ENCODE peak calls at places on chromosomes 5 and 9, in five cellular contexts. One of them, this sample, is unnamed.

GRCh38 chr5:127508644-127509373 is 8.6 kb upstream of the PRRC1 start:
- DNase-seq in mesendoderm: no peak
- DNase-seq in fibroblast of lung: no peak
- DNase-seq in BJ: no peak
- DNase-seq in OCI-LY7: no peak
- DNase-seq in this sample: no peak

GRCh38 chr5:155154973-155155372 is 141.4 kb downstream of the KIF4B start:
- DNase-seq in mesendoderm: no peak
- DNase-seq in fibroblast of lung: no peak
- DNase-seq in BJ: no peak
- DNase-seq in OCI-LY7: no peak
- DNase-seq in this sample: no peak

GRCh38 chr9:88059469-88059868 is 78.8 kb downstream of the SPATA31C2 start:
- DNase-seq in mesendoderm: no peak
- DNase-seq in fibroblast of lung: no peak
- DNase-seq in BJ: no peak
- DNase-seq in OCI-LY7: no peak
- DNase-seq in this sample: no peak

GRCh38 chr9:131096490-131097258 is at the start of gene AIF1L:
- DNase-seq in mesendoderm: peak; percentile 93
- DNase-seq in fibroblast of lung: no peak
- DNase-seq in BJ: no peak
- DNase-seq in OCI-LY7: no peak
- DNase-seq in this sample: no peak

GRCh38 chr5:130885718-130886117 is 279.3 kb downstream of the HINT1 start:
- DNase-seq in mesendoderm: no peak
- DNase-seq in fibroblast of lung: no peak
- DNase-seq in BJ: no peak
- DNase-seq in OCI-LY7: no peak
- DNase-seq in this sample: no peak

GRCh38 chr9:91164724-91165520 is 196.8 kb downstream of the AUH start:
- DNase-seq in mesendoderm: peak; percentile 47
- DNase-seq in fibroblast of lung: peak; percentile 100
- DNase-seq in BJ: peak; percentile 89
- DNase-seq in OCI-LY7: no peak
- DNase-seq in this sample: no peak

GRCh38 chr9:109500421-109500974 is 2.4 kb upstream of the PTPN3 start:
- DNase-seq in mesendoderm: no peak
- DNase-seq in fibroblast of lung: no peak
- DNase-seq in BJ: no peak
- DNase-seq in OCI-LY7: no peak
- DNase-seq in this sample: no peak

GRCh38 chr5:33685873-33686550 is 205.8 kb downstream of the ADAMTS12 start:
- DNase-seq in mesendoderm: peak; percentile 71
- DNase-seq in fibroblast of lung: no peak
- DNase-seq in BJ: no peak
- DNase-seq in OCI-LY7: no peak
- DNase-seq in this sample: no peak

GRCh38 chr9:120336021-120336752 is 243.8 kb downstream of the CDK5RAP2 start:
- DNase-seq in mesendoderm: no peak
- DNase-seq in fibroblast of lung: no peak
- DNase-seq in BJ: no peak
- DNase-seq in OCI-LY7: no peak
- DNase-seq in this sample: no peak

GRCh38 chr9:135008416-135008815 is 79.1 kb upstream of the OLFM1 start:
- DNase-seq in mesendoderm: no peak
- DNase-seq in fibroblast of lung: no peak
- DNase-seq in BJ: no peak
- DNase-seq in OCI-LY7: no peak
- DNase-seq in this sample: no peak

GRCh38 chr5:172089298-172090117 is 83.1 kb upstream of the FBXW11 start:
- DNase-seq in mesendoderm: no peak
- DNase-seq in fibroblast of lung: no peak
- DNase-seq in BJ: no peak
- DNase-seq in OCI-LY7: no peak
- DNase-seq in this sample: no peak

GRCh38 chr9:101448680-101449070 is 13.1 kb upstream of the ALDOB start:
- DNase-seq in mesendoderm: no peak
- DNase-seq in fibroblast of lung: no peak
- DNase-seq in BJ: no peak
- DNase-seq in OCI-LY7: no peak
- DNase-seq in this sample: no peak

GRCh38 chr9:128909859-128910258 is 10.9 kb upstream of the PHYHD1 start:
- DNase-seq in mesendoderm: no peak
- DNase-seq in fibroblast of lung: no peak
- DNase-seq in BJ: no peak
- DNase-seq in OCI-LY7: no peak
- DNase-seq in this sample: no peak

GRCh38 chr5:174271316-174271715 is 225.8 kb downstream of the NSG2 start:
- DNase-seq in mesendoderm: no peak
- DNase-seq in fibroblast of lung: no peak
- DNase-seq in BJ: no peak
- DNase-seq in OCI-LY7: no peak
- DNase-seq in this sample: no peak

GRCh38 chr9:86434039-86434726 is 80.0 kb upstream of the TUT7 start:
- DNase-seq in mesendoderm: peak; percentile 69
- DNase-seq in fibroblast of lung: peak; percentile 88
- DNase-seq in BJ: no peak
- DNase-seq in OCI-LY7: peak; percentile 48
- DNase-seq in this sample: no peak

GRCh38 chr5:38921174-38921573 is 75.4 kb downstream of the OSMR start:
- DNase-seq in mesendoderm: peak; percentile 54
- DNase-seq in fibroblast of lung: no peak
- DNase-seq in BJ: no peak
- DNase-seq in OCI-LY7: no peak
- DNase-seq in this sample: no peak

GRCh38 chr9:75889577-75889976 is 896 bp upstream of the PCSK5 start:
- DNase-seq in mesendoderm: no peak
- DNase-seq in fibroblast of lung: no peak
- DNase-seq in BJ: no peak
- DNase-seq in OCI-LY7: no peak
- DNase-seq in this sample: no peak

GRCh38 chr5:59040007-59040803 is 457.3 kb downstream of the RAB3C start:
- DNase-seq in mesendoderm: peak; percentile 10
- DNase-seq in fibroblast of lung: no peak
- DNase-seq in BJ: no peak
- DNase-seq in OCI-LY7: no peak
- DNase-seq in this sample: no peak

GRCh38 chr5:396715-397032 is 46.3 kb upstream of the EXOC3 start:
- DNase-seq in mesendoderm: no peak
- DNase-seq in fibroblast of lung: no peak
- DNase-seq in BJ: no peak
- DNase-seq in OCI-LY7: no peak
- DNase-seq in this sample: no peak

GRCh38 chr9:110370316-110370715 is 32.7 kb upstream of the TXNDC8 start:
- DNase-seq in mesendoderm: no peak
- DNase-seq in fibroblast of lung: peak; percentile 66
- DNase-seq in BJ: no peak
- DNase-seq in OCI-LY7: no peak
- DNase-seq in this sample: no peak

GRCh38 chr5:99141534-99142135 is 212.8 kb upstream of the CHD1 start:
- DNase-seq in mesendoderm: peak; percentile 31
- DNase-seq in fibroblast of lung: peak; percentile 4
- DNase-seq in BJ: no peak
- DNase-seq in OCI-LY7: no peak
- DNase-seq in this sample: no peak

GRCh38 chr9:136484153-136485048 is 1.6 kb upstream of the SEC16A start:
- DNase-seq in mesendoderm: no peak
- DNase-seq in fibroblast of lung: no peak
- DNase-seq in BJ: no peak
- DNase-seq in OCI-LY7: no peak
- DNase-seq in this sample: peak; percentile 31

GRCh38 chr9:114212841-114213240 is 57.5 kb downstream of the COL27A1 start:
- DNase-seq in mesendoderm: no peak
- DNase-seq in fibroblast of lung: no peak
- DNase-seq in BJ: no peak
- DNase-seq in OCI-LY7: no peak
- DNase-seq in this sample: no peak

GRCh38 chr5:127536687-127537086 is 19.2 kb downstream of the PRRC1 start:
- DNase-seq in mesendoderm: peak; percentile 14
- DNase-seq in fibroblast of lung: no peak
- DNase-seq in BJ: no peak
- DNase-seq in OCI-LY7: peak; percentile 11
- DNase-seq in this sample: no peak

GRCh38 chr5:37495210-37495609 is 116.1 kb downstream of the WDR70 start:
- DNase-seq in mesendoderm: peak; percentile 14
- DNase-seq in fibroblast of lung: peak; percentile 69
- DNase-seq in BJ: no peak
- DNase-seq in OCI-LY7: no peak
- DNase-seq in this sample: no peak

GRCh38 chr9:106868096-106868495 is 5.1 kb downstream of the ZNF462 start:
- DNase-seq in mesendoderm: no peak
- DNase-seq in fibroblast of lung: no peak
- DNase-seq in BJ: no peak
- DNase-seq in OCI-LY7: no peak
- DNase-seq in this sample: no peak

GRCh38 chr5:169803077-169803981 is 166.3 kb downstream of the DOCK2 start:
- DNase-seq in mesendoderm: peak; percentile 88
- DNase-seq in fibroblast of lung: peak; percentile 100
- DNase-seq in BJ: peak; percentile 89
- DNase-seq in OCI-LY7: no peak
- DNase-seq in this sample: no peak

GRCh38 chr5:173567548-173567947 is 48.9 kb downstream of the BOD1 start:
- DNase-seq in mesendoderm: no peak
- DNase-seq in fibroblast of lung: peak; percentile 27
- DNase-seq in BJ: peak; percentile 30
- DNase-seq in OCI-LY7: no peak
- DNase-seq in this sample: no peak

GRCh38 chr5:38515648-38516047 is 40.8 kb downstream of the LIFR start:
- DNase-seq in mesendoderm: peak; percentile 22
- DNase-seq in fibroblast of lung: peak; percentile 29
- DNase-seq in BJ: no peak
- DNase-seq in OCI-LY7: no peak
- DNase-seq in this sample: no peak

GRCh38 chr5:115068239-115069086 is 101.2 kb downstream of the TRIM36 start:
- DNase-seq in mesendoderm: peak; percentile 63
- DNase-seq in fibroblast of lung: peak; percentile 34
- DNase-seq in BJ: no peak
- DNase-seq in OCI-LY7: no peak
- DNase-seq in this sample: no peak

GRCh38 chr5:2366816-2367215 is 384.7 kb downstream of the IRX2 start:
- DNase-seq in mesendoderm: no peak
- DNase-seq in fibroblast of lung: no peak
- DNase-seq in BJ: no peak
- DNase-seq in OCI-LY7: no peak
- DNase-seq in this sample: no peak

GRCh38 chr5:1144089-1144488 is 32.2 kb upstream of the SLC12A7 start:
- DNase-seq in mesendoderm: no peak
- DNase-seq in fibroblast of lung: no peak
- DNase-seq in BJ: no peak
- DNase-seq in OCI-LY7: no peak
- DNase-seq in this sample: no peak

GRCh38 chr5:7377761-7378160 is 18.2 kb upstream of the ADCY2 start:
- DNase-seq in mesendoderm: no peak
- DNase-seq in fibroblast of lung: no peak
- DNase-seq in BJ: no peak
- DNase-seq in OCI-LY7: no peak
- DNase-seq in this sample: no peak

GRCh38 chr9:113484258-113484730 is 20.8 kb downstream of the RGS3 start:
- DNase-seq in mesendoderm: no peak
- DNase-seq in fibroblast of lung: no peak
- DNase-seq in BJ: no peak
- DNase-seq in OCI-LY7: no peak
- DNase-seq in this sample: no peak

GRCh38 chr5:168076561-168076991 is 214.9 kb upstream of the WWC1 start:
- DNase-seq in mesendoderm: peak; percentile 79
- DNase-seq in fibroblast of lung: no peak
- DNase-seq in BJ: no peak
- DNase-seq in OCI-LY7: no peak
- DNase-seq in this sample: no peak

GRCh38 chr9:129170229-129170628 is 7.8 kb downstream of the IER5L start:
- DNase-seq in mesendoderm: no peak
- DNase-seq in fibroblast of lung: peak; percentile 40
- DNase-seq in BJ: no peak
- DNase-seq in OCI-LY7: no peak
- DNase-seq in this sample: no peak

GRCh38 chr5:154508114-154508513 is 30.1 kb upstream of the HAND1 start:
- DNase-seq in mesendoderm: no peak
- DNase-seq in fibroblast of lung: no peak
- DNase-seq in BJ: no peak
- DNase-seq in OCI-LY7: no peak
- DNase-seq in this sample: no peak

This sample was measured in effector CD8-positive, alpha-beta T cell.